ENCODE peak calls at places on chromosomes 13 and 19, in six cellular contexts. I, Q, V, X, C and U are unnamed samples.

GRCh38 chr19:8571006-8571411 is 6.2 kb downstream of the MYO1F start:
- DNase-seq in Q (no peak), C (no peak), I (peak; percentile 33), V (no peak), X (no peak), U (no peak)

GRCh38 chr19:8306235-8307054 is 1.7 kb downstream of the CD320 start:
- DNase-seq in X (no peak), C (peak; percentile 15), Q (no peak), I (no peak), V (no peak), U (no peak)

GRCh38 chr13:44270153-44270552 is 103.5 kb upstream of the SERP2 start:
- DNase-seq in X (no peak), I (no peak), V (no peak), C (no peak), Q (no peak), U (no peak)

GRCh38 chr19:293436-294110 is 2.4 kb upstream of the PLPP2 start:
- DNase-seq in Q (no peak), V (no peak), X (no peak), I (no peak), C (no peak), U (no peak)

GRCh38 chr13:80341771-80342271 is 895 bp upstream of the SPRY2 start:
- DNase-seq in C (peak; percentile 61), X (no peak), Q (peak; percentile 78), V (no peak), I (peak; percentile 19), U (no peak)

GRCh38 chr13:31982540-31982939 is 49.0 kb upstream of the FRY start:
- DNase-seq in X (no peak), V (no peak), C (peak; percentile 65), I (peak; percentile 12), Q (peak; percentile 63), U (no peak)

GRCh38 chr13:108911807-108912206 is 282.4 kb downstream of the MYO16 start:
- DNase-seq in C (no peak), Q (no peak), I (no peak), V (no peak), X (no peak), U (no peak)

GRCh38 chr19:45173816-45174215 is 4.2 kb downstream of the TRAPPC6A start:
- DNase-seq in I (no peak), X (no peak), V (no peak), Q (no peak), C (no peak), U (no peak)

GRCh38 chr13:34738251-34739170 is 203.6 kb upstream of the NBEA start:
- DNase-seq in V (no peak), C (no peak), Q (peak; percentile 76), I (no peak), X (no peak), U (no peak)

GRCh38 chr19:16896098-16896912 is 7.5 kb downstream of the F2RL3 start:
- DNase-seq in Q (no peak), X (no peak), V (no peak), I (no peak), C (no peak), U (no peak)

GRCh38 chr13:43232866-43233265 is 209.5 kb downstream of the DNAJC15 start:
- DNase-seq in I (no peak), V (no peak), Q (peak; percentile 8), C (no peak), X (no peak), U (no peak)

GRCh38 chr19:13195678-13196077 is 45.5 kb downstream of the IER2 start:
- DNase-seq in I (no peak), V (no peak), Q (no peak), X (peak; percentile 22), C (no peak), U (peak; percentile 69)

GRCh38 chr19:49094505-49095482 is 9.5 kb downstream of the SNRNP70 start:
- DNase-seq in V (no peak), C (peak; percentile 58), X (no peak), I (peak; percentile 62), Q (peak; percentile 59), U (no peak)